ENCODE peak calls at places on chromosomes 16 and 17, in five cellular contexts. One of them, this sample, is unnamed. For H3K4me1 and H3K36me3, the result is how much of the 10 kb centered on the place peaks cover.

GRCh38 chr17:27240086-27240801 is 53.7 kb upstream of the WSB1 start:
- DNase-seq in iPS DF 6.9: no peak
- DNase-seq in heart left ventricle: no peak
- DNase-seq in body of pancreas: no peak
- DNase-seq in adrenal gland: no peak
- DNase-seq in this sample: no peak

GRCh38 chr17:8371786-8372185 is 4.7 kb downstream of the KRABD2 start:
- DNase-seq in iPS DF 6.9: no peak
- DNase-seq in body of pancreas: no peak
- DNase-seq in heart left ventricle: no peak
- DNase-seq in adrenal gland: no peak
- DNase-seq in this sample: no peak

GRCh38 chr17:42832213-42832933 is 824 bp upstream of the PSME3 start:
- DNase-seq in adrenal gland: no peak
- DNase-seq in body of pancreas: no peak
- DNase-seq in heart left ventricle: no peak
- DNase-seq in iPS DF 6.9: no peak
- DNase-seq in this sample: no peak

GRCh38 chr16:73054732-73055481 is 7.0 kb upstream of the ZFHX3 start:
- DNase-seq in adrenal gland: no peak
- DNase-seq in body of pancreas: no peak
- DNase-seq in iPS DF 6.9: no peak
- DNase-seq in heart left ventricle: no peak
- DNase-seq in this sample: no peak

GRCh38 chr16:1054660-1055556 is 17.6 kb upstream of the SSTR5 start:
- DNase-seq in heart left ventricle: no peak
- DNase-seq in iPS DF 6.9: no peak
- DNase-seq in adrenal gland: peak
- DNase-seq in body of pancreas: peak
- DNase-seq in this sample: peak

GRCh38 chr16:71426069-71426879 is 15.6 kb downstream of the TLE7 start:
- DNase-seq in heart left ventricle: no peak
- DNase-seq in adrenal gland: no peak
- DNase-seq in iPS DF 6.9: peak
- DNase-seq in body of pancreas: peak
- DNase-seq in this sample: no peak

GRCh38 chr16:80689487-80689886 is 114.9 kb downstream of the CDYL2 start:
- DNase-seq in adrenal gland: no peak
- DNase-seq in body of pancreas: no peak
- DNase-seq in heart left ventricle: no peak
- DNase-seq in iPS DF 6.9: no peak
- DNase-seq in this sample: no peak

GRCh38 chr17:35934760-35935159 is 4.2 kb upstream of the RDM1 start:
- DNase-seq in heart left ventricle: no peak
- DNase-seq in body of pancreas: peak
- DNase-seq in iPS DF 6.9: no peak
- DNase-seq in adrenal gland: peak
- DNase-seq in this sample: no peak

GRCh38 chr16:24088767-24089166 is 167.4 kb upstream of the CACNG3 start:
- DNase-seq in heart left ventricle: no peak
- DNase-seq in body of pancreas: no peak
- DNase-seq in iPS DF 6.9: no peak
- DNase-seq in adrenal gland: no peak
- DNase-seq in this sample: no peak

GRCh38 chr17:38584350-38584925 is 21.3 kb downstream of the SRCIN1 start:
- DNase-seq in body of pancreas: peak
- DNase-seq in adrenal gland: peak
- DNase-seq in iPS DF 6.9: no peak
- DNase-seq in heart left ventricle: peak
- DNase-seq in this sample: peak

DNA sequence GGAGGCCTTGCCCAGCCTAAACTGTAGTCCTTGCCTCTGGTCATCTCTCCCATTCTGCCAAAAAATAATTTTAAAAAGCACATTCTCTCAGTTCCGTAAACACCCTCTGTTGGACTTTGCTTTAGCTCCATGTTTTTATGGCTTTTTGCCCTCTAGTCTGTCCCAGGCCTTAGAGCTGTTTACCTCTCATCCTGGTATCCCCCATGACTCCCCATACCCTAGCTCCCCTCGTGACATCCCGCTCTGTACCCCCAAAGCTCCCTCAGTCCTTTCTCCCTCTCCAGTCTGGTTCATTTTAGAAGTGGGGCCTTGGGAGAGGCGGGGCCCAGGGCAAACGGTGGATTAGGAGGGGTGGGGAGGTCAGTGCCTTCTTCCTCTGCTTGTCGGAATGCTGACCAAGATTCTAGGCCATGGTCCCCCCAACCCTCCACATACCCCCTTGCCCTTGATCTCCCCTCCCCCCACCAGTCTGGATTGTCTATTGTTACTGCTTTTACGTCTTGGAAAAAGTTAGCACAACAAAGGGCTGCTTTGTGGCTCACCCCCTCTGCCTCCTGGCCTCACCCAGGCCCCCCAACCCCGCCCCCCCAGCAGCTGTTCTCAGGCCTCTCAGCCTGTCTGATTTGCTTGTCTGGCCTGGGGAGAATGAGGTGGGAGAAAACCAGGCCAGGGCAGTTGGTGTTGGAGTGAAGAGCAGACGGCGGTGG is 18.3 kb downstream of the GJD3 start:
- DNase-seq in heart left ventricle: no peak
- DNase-seq in body of pancreas: no peak
- DNase-seq in iPS DF 6.9: no peak
- DNase-seq in adrenal gland: no peak
- DNase-seq in this sample: no peak
- H3K27ac ChIP-seq in heart left ventricle: peak
- H3K27ac ChIP-seq in body of pancreas: peak
- H3K27ac ChIP-seq in iPS DF 6.9: no peak
- H3K27ac ChIP-seq in adrenal gland: peak
- H3K27ac ChIP-seq in this sample: peak

DNA sequence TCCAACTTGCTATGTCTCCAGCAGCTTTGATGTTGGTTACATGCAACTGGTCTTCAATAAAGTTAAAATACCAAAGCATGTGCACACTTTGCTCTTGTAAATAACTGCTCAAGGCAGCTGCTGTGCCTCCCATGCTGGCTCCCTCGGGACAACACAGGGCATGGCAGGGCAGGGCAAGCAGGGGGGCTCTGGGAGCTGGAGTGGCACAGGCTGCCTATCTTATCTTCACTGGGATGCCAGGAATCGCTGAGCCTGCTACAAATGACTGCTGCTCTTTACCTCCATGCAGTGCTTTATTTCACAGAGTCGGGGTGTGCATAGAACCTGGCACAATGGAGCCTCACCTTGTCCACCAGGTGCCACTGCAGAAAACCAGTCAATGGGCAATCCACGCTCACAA is 21.8 kb downstream of the PEMT start:
- DNase-seq in body of pancreas: peak
- DNase-seq in adrenal gland: no peak
- DNase-seq in iPS DF 6.9: no peak
- DNase-seq in heart left ventricle: no peak
- DNase-seq in this sample: peak
- H3K4me1 ChIP-seq in body of pancreas: under half
- H3K4me1 ChIP-seq in adrenal gland: under half
- H3K4me1 ChIP-seq in iPS DF 6.9: under half
- H3K4me1 ChIP-seq in heart left ventricle: half or more
- H3K4me1 ChIP-seq in this sample: under half

GRCh38 chr16:87800497-87800896 is 34.7 kb upstream of the KLHDC4 start:
- DNase-seq in body of pancreas: no peak
- DNase-seq in iPS DF 6.9: no peak
- DNase-seq in heart left ventricle: no peak
- DNase-seq in adrenal gland: no peak
- DNase-seq in this sample: no peak
- H3K36me3 ChIP-seq in body of pancreas: under half
- H3K36me3 ChIP-seq in iPS DF 6.9: under half
- H3K36me3 ChIP-seq in heart left ventricle: under half
- H3K36me3 ChIP-seq in adrenal gland: under half
- H3K36me3 ChIP-seq in this sample: under half

DNA sequence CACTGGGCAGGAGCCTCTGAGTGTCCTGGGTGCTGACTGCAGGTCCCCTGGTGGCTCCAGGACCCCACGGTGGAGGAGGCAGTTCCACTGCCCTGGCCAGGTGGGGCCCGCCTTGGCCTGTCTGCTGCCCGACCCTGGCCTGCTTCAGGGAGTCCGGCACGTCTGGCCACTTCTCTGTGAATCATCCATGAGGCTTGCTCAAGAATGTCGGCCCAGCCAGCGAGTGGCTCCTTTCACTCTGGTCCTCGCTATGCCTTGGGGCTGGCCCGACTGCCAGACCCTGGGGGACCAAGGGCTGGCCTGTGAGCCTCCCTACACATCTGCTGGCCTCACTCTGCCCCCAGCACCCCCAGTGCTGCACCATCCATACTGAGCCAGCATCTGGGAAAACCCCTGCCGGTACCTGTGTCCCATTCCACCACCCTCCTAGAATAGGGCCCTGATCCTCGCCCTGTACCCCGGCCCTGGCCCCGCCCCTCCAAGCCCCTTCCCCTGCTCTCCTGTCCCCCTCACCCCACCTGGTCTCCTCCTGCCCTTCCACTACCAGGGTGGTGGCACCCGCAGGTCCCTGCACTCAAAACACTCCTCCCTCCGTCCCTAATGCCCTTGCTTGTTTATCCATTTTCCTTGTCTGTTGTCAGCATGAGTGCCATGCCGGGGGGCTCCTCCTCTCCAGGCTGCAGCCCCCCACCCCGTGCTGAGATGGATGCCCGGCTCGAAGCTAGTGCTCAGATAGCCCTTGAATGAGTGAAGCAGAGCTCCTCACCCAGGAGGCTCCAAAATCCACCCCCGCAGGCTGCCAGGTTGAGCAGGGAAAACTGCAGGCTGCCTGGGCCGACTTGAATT is 35.5 kb downstream of the ADCY7 start:
- DNase-seq in iPS DF 6.9: no peak
- DNase-seq in heart left ventricle: peak
- DNase-seq in body of pancreas: peak
- DNase-seq in adrenal gland: peak
- DNase-seq in this sample: no peak
- H3K27ac ChIP-seq in iPS DF 6.9: no peak
- H3K27ac ChIP-seq in heart left ventricle: no peak
- H3K27ac ChIP-seq in body of pancreas: no peak
- H3K27ac ChIP-seq in adrenal gland: no peak
- H3K27ac ChIP-seq in this sample: no peak

DNA sequence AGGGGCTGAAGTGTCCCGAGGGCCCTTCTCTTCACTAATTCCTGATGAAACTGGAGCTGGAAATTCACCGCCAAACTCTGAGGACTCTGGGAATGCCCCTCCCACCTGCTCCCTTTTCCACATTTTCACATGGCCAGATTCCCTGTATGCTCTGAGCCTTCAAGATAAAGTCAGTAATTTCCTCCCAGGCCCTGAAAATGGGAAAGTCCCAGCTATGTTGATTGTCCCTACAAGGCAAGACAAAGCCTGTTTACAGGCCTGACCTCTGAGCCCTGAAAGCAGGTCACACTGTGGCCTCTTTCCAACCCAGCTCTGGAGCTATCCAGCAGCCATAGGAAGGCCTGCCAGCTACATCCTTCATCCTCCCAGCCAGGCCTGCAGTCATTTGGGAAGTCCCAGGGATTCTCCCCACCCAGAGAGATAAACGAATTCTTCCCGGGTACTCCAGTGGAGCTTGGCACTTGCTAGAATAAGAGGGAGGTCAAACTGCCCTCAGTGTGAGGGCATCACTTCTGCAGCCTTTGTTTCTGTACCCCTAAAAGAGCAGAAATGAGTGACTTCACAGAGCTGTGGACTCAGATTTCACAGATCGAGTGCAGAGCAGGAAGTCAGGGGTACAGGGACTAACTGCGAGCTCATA is 19.6 kb upstream of the CCL2 start:
- DNase-seq in heart left ventricle: peak
- DNase-seq in iPS DF 6.9: no peak
- DNase-seq in body of pancreas: peak
- DNase-seq in adrenal gland: peak
- DNase-seq in this sample: peak
- H3K4me1 ChIP-seq in heart left ventricle: half or more
- H3K4me1 ChIP-seq in iPS DF 6.9: under half
- H3K4me1 ChIP-seq in body of pancreas: half or more
- H3K4me1 ChIP-seq in adrenal gland: under half
- H3K4me1 ChIP-seq in this sample: under half

GRCh38 chr16:56289862-56290261 is 98.6 kb downstream of the GNAO1 start:
- DNase-seq in heart left ventricle: no peak
- DNase-seq in iPS DF 6.9: no peak
- DNase-seq in adrenal gland: no peak
- DNase-seq in body of pancreas: no peak
- DNase-seq in this sample: no peak

GRCh38 chr16:56286819-56287218 is 95.5 kb downstream of the GNAO1 start:
- DNase-seq in heart left ventricle: no peak
- DNase-seq in iPS DF 6.9: no peak
- DNase-seq in adrenal gland: no peak
- DNase-seq in body of pancreas: no peak
- DNase-seq in this sample: no peak

GRCh38 chr16:56284521-56284920 is 93.2 kb downstream of the GNAO1 start:
- DNase-seq in heart left ventricle: no peak
- DNase-seq in iPS DF 6.9: no peak
- DNase-seq in body of pancreas: no peak
- DNase-seq in adrenal gland: no peak
- DNase-seq in this sample: no peak

GRCh38 chr16:56289412-56289811 is 98.1 kb downstream of the GNAO1 start:
- DNase-seq in iPS DF 6.9: no peak
- DNase-seq in body of pancreas: no peak
- DNase-seq in adrenal gland: no peak
- DNase-seq in heart left ventricle: no peak
- DNase-seq in this sample: no peak

GRCh38 chr16:56288019-56288418 is 96.7 kb downstream of the GNAO1 start:
- DNase-seq in body of pancreas: no peak
- DNase-seq in iPS DF 6.9: no peak
- DNase-seq in adrenal gland: no peak
- DNase-seq in heart left ventricle: no peak
- DNase-seq in this sample: no peak
- H3K36me3 ChIP-seq in body of pancreas: under half
- H3K36me3 ChIP-seq in iPS DF 6.9: under half
- H3K36me3 ChIP-seq in adrenal gland: under half
- H3K36me3 ChIP-seq in heart left ventricle: under half
- H3K36me3 ChIP-seq in this sample: under half

DNA sequence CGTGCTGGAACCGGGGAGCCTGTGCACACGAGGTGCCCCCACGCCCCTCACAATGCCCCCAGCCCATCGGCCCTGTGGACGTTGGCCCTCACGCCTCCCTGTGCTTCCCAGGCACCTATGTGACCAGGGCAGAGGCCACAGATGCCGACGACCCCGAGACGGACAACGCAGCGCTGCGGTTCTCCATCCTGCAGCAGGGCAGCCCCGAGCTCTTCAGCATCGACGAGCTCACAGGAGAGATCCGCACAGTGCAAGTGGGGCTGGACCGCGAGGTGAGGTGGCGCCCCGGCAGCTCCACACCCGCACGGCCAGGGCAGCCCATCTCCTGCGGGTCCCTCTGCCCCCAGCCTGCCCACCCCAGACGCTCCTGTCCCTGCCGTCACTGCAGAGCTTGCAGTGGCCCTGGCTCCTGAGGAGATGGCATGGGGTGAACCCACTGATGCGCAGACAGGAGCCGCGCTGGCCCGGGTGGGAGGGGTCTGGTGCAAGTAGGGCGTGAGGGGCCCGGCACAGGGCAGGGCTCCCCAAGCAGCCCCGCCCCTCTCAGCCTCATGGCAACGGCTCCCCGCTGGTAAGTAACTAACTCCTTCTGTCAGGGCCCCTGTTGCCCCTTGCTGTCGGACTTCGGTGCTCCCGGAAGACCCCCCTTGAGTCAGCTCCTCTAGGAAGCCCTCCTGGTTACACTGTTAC is 13.7 kb downstream of the CDH15 start:
- DNase-seq in heart left ventricle: peak
- DNase-seq in body of pancreas: no peak
- DNase-seq in iPS DF 6.9: no peak
- DNase-seq in adrenal gland: no peak
- DNase-seq in this sample: no peak
- H3K27ac ChIP-seq in heart left ventricle: no peak
- H3K27ac ChIP-seq in body of pancreas: no peak
- H3K27ac ChIP-seq in iPS DF 6.9: no peak
- H3K27ac ChIP-seq in adrenal gland: no peak
- H3K27ac ChIP-seq in this sample: no peak

GRCh38 chr17:31488264-31488981 is 96.9 kb downstream of the RAB11FIP4 start:
- DNase-seq in adrenal gland: no peak
- DNase-seq in body of pancreas: peak
- DNase-seq in heart left ventricle: peak
- DNase-seq in iPS DF 6.9: no peak
- DNase-seq in this sample: peak
- H3K4me1 ChIP-seq in adrenal gland: under half
- H3K4me1 ChIP-seq in body of pancreas: half or more
- H3K4me1 ChIP-seq in heart left ventricle: under half
- H3K4me1 ChIP-seq in iPS DF 6.9: under half
- H3K4me1 ChIP-seq in this sample: under half